ENCODE peak calls at places on chromosomes 11 and 22, in ten cellular contexts. U is AG10803; P is T-helper 2 cell; G is activated CD4-positive, alpha-beta T cell treated with anti-CD3 and anti-CD28 coated beads for 36 hours; N is aorta; F is CMK; A is astrocyte of the hippocampus; O is heart left ventricle; M is NCI-H1930; W is amniotic stem cell. L is an unnamed sample.

GRCh38 chr11:113896156-113896879 is 8.3 kb upstream of the HTR3B start:
- DNase-seq in U (peak), P (no peak), G (peak), N (no peak), F (no peak), A (peak), O (peak), M (no peak), W (no peak), L (peak)

GRCh38 chr11:67996622-67997459 is 7.1 kb downstream of the UNC93B1 start:
- DNase-seq in U (peak), P (no peak), G (peak), N (peak), F (peak), A (no peak), O (peak), M (no peak), W (no peak), L (no peak)

GRCh38 chr11:13781153-13781552 is 112.7 kb downstream of the FAR1 start:
- DNase-seq in U (no peak), P (no peak), G (no peak), N (no peak), F (no peak), A (no peak), O (no peak), M (no peak), W (no peak), L (no peak)

GRCh38 chr22:40499187-40499753 is 128.9 kb downstream of the SGSM3 start:
- DNase-seq in U (peak), P (no peak), G (no peak), N (no peak), F (peak), A (peak), O (no peak), M (no peak), W (peak), L (peak)

GRCh38 chr11:75311858-75312288 is 39.6 kb downstream of the ARRB1 start:
- DNase-seq in U (peak), P (no peak), G (no peak), N (peak), F (no peak), A (no peak), O (peak), M (no peak), W (no peak), L (peak)

GRCh38 chr11:62054484-62055121 is 69.2 kb upstream of the INCENP start:
- DNase-seq in U (peak), P (peak), G (peak), N (no peak), F (no peak), A (no peak), O (no peak), M (peak), W (peak), L (no peak)

GRCh38 chr11:10349806-10350205 is 44.9 kb downstream of the ADM start:
- DNase-seq in U (no peak), P (no peak), G (no peak), N (no peak), F (no peak), A (no peak), O (no peak), M (no peak), W (no peak), L (no peak)

GRCh38 chr11:117819096-117820040 is 5.2 kb downstream of the FXYD2 start:
- DNase-seq in U (peak), P (no peak), G (peak), N (no peak), F (no peak), A (peak), O (peak), M (peak), W (no peak), L (peak)

GRCh38 chr22:19066531-19067271 is 55.5 kb downstream of the DGCR2 start:
- DNase-seq in U (peak), P (no peak), G (no peak), N (no peak), F (no peak), A (peak), O (no peak), M (no peak), W (peak), L (no peak)

GRCh38 chr11:416051-416756 is 1.4 kb upstream of the SIGIRR start:
- DNase-seq in U (no peak), P (no peak), G (peak), N (no peak), F (no peak), A (no peak), O (no peak), M (no peak), W (no peak), L (no peak)

GRCh38 chr11:33910960-33911339 is 19.1 kb upstream of the LMO2 start:
- DNase-seq in U (no peak), P (no peak), G (no peak), N (no peak), F (no peak), A (no peak), O (no peak), M (no peak), W (no peak), L (no peak)

GRCh38 chr11:9625158-9625557 is 38.7 kb upstream of the SWAP70 start:
- DNase-seq in U (no peak), P (no peak), G (no peak), N (no peak), F (no peak), A (peak), O (no peak), M (no peak), W (no peak), L (no peak)

GRCh38 chr22:46421272-46421671 is 85.8 kb downstream of the TRMU start:
- DNase-seq in U (no peak), P (peak), G (peak), N (no peak), F (no peak), A (no peak), O (no peak), M (no peak), W (no peak), L (no peak)

GRCh38 chr11:61542024-61542461 is 33.5 kb downstream of the LRRC10B start:
- DNase-seq in U (no peak), P (no peak), G (no peak), N (no peak), F (no peak), A (no peak), O (no peak), M (no peak), W (no peak), L (no peak)

GRCh38 chr11:11501546-11502274 is 120.1 kb downstream of the GALNT18 start:
- DNase-seq in U (no peak), P (no peak), G (no peak), N (no peak), F (no peak), A (no peak), O (no peak), M (no peak), W (no peak), L (peak)

GRCh38 chr22:23215294-23216204 is 35.2 kb downstream of the BCR start:
- DNase-seq in U (peak), P (no peak), G (peak), N (peak), F (peak), A (peak), O (no peak), M (no peak), W (no peak), L (no peak)

GRCh38 chr11:108654994-108655631 is 9.8 kb upstream of the DDX10 start:
- DNase-seq in U (peak), P (no peak), G (peak), N (no peak), F (no peak), A (peak), O (peak), M (peak), W (peak), L (no peak)

GRCh38 chr11:44530413-44531115 is 34.9 kb upstream of the CD82 start:
- DNase-seq in U (no peak), P (no peak), G (peak), N (no peak), F (peak), A (no peak), O (no peak), M (no peak), W (no peak), L (no peak)

GRCh38 chr11:15688351-15688792 is 573.6 kb downstream of the INSC start:
- DNase-seq in U (no peak), P (no peak), G (no peak), N (no peak), F (no peak), A (peak), O (peak), M (no peak), W (no peak), L (peak)

GRCh38 chr11:3944198-3944597 is 88.7 kb downstream of the STIM1 start:
- DNase-seq in U (peak), P (no peak), G (no peak), N (no peak), F (no peak), A (peak), O (peak), M (no peak), W (no peak), L (peak)

GRCh38 chr11:36458129-36458918 is 51.7 kb downstream of the TRAF6 start:
- DNase-seq in U (no peak), P (no peak), G (no peak), N (no peak), F (no peak), A (no peak), O (no peak), M (no peak), W (no peak), L (no peak)

GRCh38 chr11:117197516-117198456 is 1.4 kb upstream of the TAGLN start:
- DNase-seq in U (no peak), P (no peak), G (no peak), N (peak), F (no peak), A (peak), O (peak), M (no peak), W (no peak), L (peak)

GRCh38 chr22:28442951-28443876 is 236.4 kb downstream of the TTC28 start:
- DNase-seq in U (peak), P (no peak), G (peak), N (no peak), F (no peak), A (peak), O (peak), M (no peak), W (peak), L (peak)

GRCh38 chr11:116657842-116658825 is 114.7 kb downstream of the BUD13 start:
- DNase-seq in U (no peak), P (no peak), G (no peak), N (no peak), F (peak), A (no peak), O (no peak), M (no peak), W (no peak), L (no peak)

GRCh38 chr22:43088616-43088978 is 594 bp downstream of the TTLL1 start:
- DNase-seq in U (no peak), P (no peak), G (no peak), N (no peak), F (no peak), A (no peak), O (no peak), M (no peak), W (no peak), L (no peak)

GRCh38 chr22:21690401-21690801 is 24.6 kb downstream of the PPIL2 start:
- DNase-seq in U (no peak), P (no peak), G (peak), N (no peak), F (no peak), A (no peak), O (no peak), M (no peak), W (no peak), L (no peak)

GRCh38 chr11:93765551-93765950 is 18.5 kb upstream of the MED17 start:
- DNase-seq in U (no peak), P (no peak), G (no peak), N (no peak), F (no peak), A (no peak), O (no peak), M (no peak), W (no peak), L (no peak)

L was measured in tibial artery.